ENCODE peak calls at places on chromosomes 2 and 18, in eight cellular contexts. D is BE2C; X is osteoblast; S is BJ; M is GM23248; H is left ventricle myocardium inferior; Z is sigmoid colon; C is CD4-positive, alpha-beta T cell. Y is an unnamed sample.

GRCh38 chr2:199463000-199463692 is 5.4 kb upstream of the SATB2 start:
- DNase-seq in D (peak; percentile 80), X (peak; percentile 99), S (no peak), M (peak; percentile 91), H (peak; percentile 60), Z (peak; percentile 70), C (no peak), Y (no peak)

GRCh38 chr2:63050186-63050915 is at the start of gene OTX1:
- DNase-seq in D (no peak), X (peak; percentile 96), S (no peak), M (peak; percentile 61), H (no peak), Z (peak; percentile 56), C (no peak), Y (no peak)

GRCh38 chr18:6255121-6255742 is 159.5 kb downstream of the L3MBTL4 start:
- DNase-seq in D (no peak), X (no peak), S (no peak), M (no peak), H (no peak), Z (no peak), C (no peak), Y (no peak)

GRCh38 chr2:238868067-238868524 is 20.2 kb downstream of the TWIST2 start:
- DNase-seq in D (no peak), X (peak; percentile 94), S (no peak), M (peak; percentile 90), H (no peak), Z (peak; percentile 71), C (no peak), Y (no peak)

GRCh38 chr2:46985512-46985911 is 69.9 kb upstream of the MCFD2 start:
- DNase-seq in D (no peak), X (peak; percentile 77), S (no peak), M (peak; percentile 79), H (no peak), Z (no peak), C (no peak), Y (no peak)

GRCh38 chr2:155100261-155100660 is 401.8 kb downstream of the KCNJ3 start:
- DNase-seq in D (no peak), X (no peak), S (no peak), M (no peak), H (no peak), Z (no peak), C (no peak), Y (no peak)

GRCh38 chr2:64823794-64824193 is 165.4 kb upstream of the SLC1A4 start:
- DNase-seq in D (no peak), X (no peak), S (no peak), M (no peak), H (no peak), Z (no peak), C (no peak), Y (no peak)

GRCh38 chr2:11656671-11657101 is 13.3 kb downstream of the NTSR2 start:
- DNase-seq in D (no peak), X (no peak), S (no peak), M (no peak), H (no peak), Z (peak; percentile 40), C (no peak), Y (no peak)

GRCh38 chr2:162072976-162073775 is 839 bp downstream of the DPP4 start:
- DNase-seq in D (no peak), X (peak; percentile 65), S (no peak), M (peak; percentile 50), H (peak; percentile 20), Z (peak; percentile 66), C (peak; percentile 7), Y (no peak)

GRCh38 chr2:34105015-34105767 is 506.1 kb upstream of the FAM98A start:
- DNase-seq in D (no peak), X (peak; percentile 42), S (peak; percentile 14), M (peak; percentile 88), H (no peak), Z (no peak), C (no peak), Y (no peak)

GRCh38 chr2:109256921-109257320 is 127.9 kb downstream of the SH3RF3 start:
- DNase-seq in D (no peak), X (no peak), S (no peak), M (peak; percentile 62), H (no peak), Z (peak; percentile 85), C (no peak), Y (no peak)

GRCh38 chr2:60309941-60310680 is 243.3 kb downstream of the BCL11A start:
- DNase-seq in D (no peak), X (no peak), S (no peak), M (no peak), H (no peak), Z (no peak), C (no peak), Y (no peak)

GRCh38 chr2:238116298-238117198 is 16.4 kb downstream of the ESPNL start:
- DNase-seq in D (peak; percentile 4), X (peak; percentile 75), S (no peak), M (no peak), H (peak; percentile 7), Z (no peak), C (peak; percentile 4), Y (no peak)

GRCh38 chr2:231887756-231888155 is 38.4 kb downstream of the NPPC start:
- DNase-seq in D (no peak), X (no peak), S (no peak), M (no peak), H (no peak), Z (no peak), C (no peak), Y (no peak)
- H3K27me3 ChIP-seq in D (no peaks in the 10 kb centered on the region), X (peaks cover 35% of the 10 kb centered on the region), S (peaks cover 23% of the 10 kb centered on the region), M (peaks cover 58% of the 10 kb centered on the region), H (peaks cover 76% of the 10 kb centered on the region), Z (peaks cover 14% of the 10 kb centered on the region), C (peaks cover 32% of the 10 kb centered on the region), Y (peaks cover 3% of the 10 kb centered on the region)

GRCh38 chr18:57440331-57441101 is 5.3 kb downstream of the ONECUT2 start:
- DNase-seq in D (no peak), X (peak; percentile 82), S (no peak), M (no peak), H (no peak), Z (no peak), C (no peak), Y (no peak)

GRCh38 chr18:57441395-57441794 is 6.2 kb downstream of the ONECUT2 start:
- DNase-seq in D (no peak), X (peak; percentile 93), S (no peak), M (peak; percentile 76), H (no peak), Z (no peak), C (no peak), Y (no peak)

GRCh38 chr18:57439617-57439975 is 4.4 kb downstream of the ONECUT2 start:
- DNase-seq in D (no peak), X (no peak), S (no peak), M (no peak), H (no peak), Z (no peak), C (no peak), Y (no peak)

GRCh38 chr18:57438669-57439616 is 3.8 kb downstream of the ONECUT2 start:
- DNase-seq in D (no peak), X (no peak), S (no peak), M (no peak), H (no peak), Z (no peak), C (no peak), Y (no peak)

DNA sequence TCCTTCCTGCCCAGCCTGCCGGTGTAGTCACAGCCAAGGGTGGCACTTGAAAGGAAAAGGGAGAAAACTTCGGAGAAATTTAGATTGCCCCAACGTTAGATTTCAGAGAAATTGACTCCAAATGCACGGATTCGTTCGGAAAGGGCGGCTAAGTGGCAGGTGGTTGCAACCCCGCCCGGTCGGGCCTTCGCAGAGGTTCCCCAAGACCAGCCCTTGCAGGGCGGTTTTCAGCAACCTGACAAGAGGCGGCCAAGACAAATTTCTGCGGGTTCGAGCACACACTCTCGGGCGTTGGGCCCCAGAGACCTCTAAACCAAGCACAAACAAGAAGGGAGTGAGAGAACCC is 4.8 kb downstream of the ONECUT2 start:
- DNase-seq in D (no peak), X (no peak), S (no peak), M (no peak), H (no peak), Z (no peak), C (no peak), Y (no peak)
- H3K27me3 ChIP-seq in D (no peaks in the 10 kb centered on the region), X (peaks cover 91% of the 10 kb centered on the region), S (peaks cover 57% of the 10 kb centered on the region), M (peaks cover 84% of the 10 kb centered on the region), H (peaks cover 97% of the 10 kb centered on the region), Z (peaks cover 84% of the 10 kb centered on the region), C (peaks cover 85% of the 10 kb centered on the region), Y (peaks cover 46% of the 10 kb centered on the region)

DNA sequence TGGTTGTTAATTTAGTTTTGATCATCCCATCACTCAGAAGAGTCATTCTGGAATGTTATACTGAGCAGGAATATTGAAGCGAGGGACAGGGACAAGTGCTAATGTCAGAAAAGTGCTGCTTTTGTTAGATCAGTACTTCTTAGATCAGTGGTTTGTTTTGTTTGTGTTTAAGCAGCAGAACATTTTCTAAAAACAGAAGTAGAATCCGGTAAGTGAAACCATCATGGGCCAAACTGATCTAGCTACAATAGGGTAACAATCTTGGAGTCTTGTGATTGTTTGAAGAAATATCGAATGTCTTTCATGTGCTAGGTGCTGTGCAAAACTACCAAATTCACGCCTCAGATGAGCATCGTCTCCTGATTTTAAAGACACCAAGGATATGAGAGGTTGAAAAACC is 45.1 kb upstream of the SEC11C start:
- DNase-seq in D (no peak), X (peak; percentile 47), S (no peak), M (no peak), H (no peak), Z (no peak), C (no peak), Y (no peak)
- H3K27me3 ChIP-seq in D (no peaks in the 10 kb centered on the region), X (peaks cover 42% of the 10 kb centered on the region), S (peaks cover 16% of the 10 kb centered on the region), M (peaks cover 48% of the 10 kb centered on the region), H (peaks cover 14% of the 10 kb centered on the region), Z (no peaks in the 10 kb centered on the region), C (peaks cover 10% of the 10 kb centered on the region), Y (no peaks in the 10 kb centered on the region)

DNA sequence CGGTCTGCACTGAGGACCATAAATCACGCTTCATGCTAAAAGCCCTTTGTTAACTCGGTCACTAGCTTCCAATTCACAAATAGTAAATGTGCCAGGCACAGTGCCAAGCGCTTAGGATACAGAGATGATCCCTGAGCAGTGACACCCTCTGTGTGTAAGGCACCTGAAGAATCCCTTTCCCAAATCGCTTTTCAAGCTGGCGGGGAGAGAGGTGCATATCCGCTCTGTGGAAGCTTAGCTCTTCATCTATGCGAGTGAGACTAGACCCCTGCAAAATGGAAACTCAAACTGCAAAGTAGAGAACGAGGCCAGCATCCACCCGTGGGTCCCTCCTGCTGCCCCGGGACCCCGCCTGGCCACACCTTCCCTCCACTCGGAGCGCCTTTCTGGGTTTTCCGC is 2.4 kb downstream of the PIEZO2 start:
- DNase-seq in D (no peak), X (no peak), S (no peak), M (no peak), H (no peak), Z (no peak), C (no peak), Y (no peak)
- H3K27me3 ChIP-seq in D (no peaks in the 10 kb centered on the region), X (peaks cover 65% of the 10 kb centered on the region), S (peaks cover 33% of the 10 kb centered on the region), M (peaks cover 49% of the 10 kb centered on the region), H (peaks cover 88% of the 10 kb centered on the region), Z (peaks cover 28% of the 10 kb centered on the region), C (peaks cover 35% of the 10 kb centered on the region), Y (no peaks in the 10 kb centered on the region)

DNA sequence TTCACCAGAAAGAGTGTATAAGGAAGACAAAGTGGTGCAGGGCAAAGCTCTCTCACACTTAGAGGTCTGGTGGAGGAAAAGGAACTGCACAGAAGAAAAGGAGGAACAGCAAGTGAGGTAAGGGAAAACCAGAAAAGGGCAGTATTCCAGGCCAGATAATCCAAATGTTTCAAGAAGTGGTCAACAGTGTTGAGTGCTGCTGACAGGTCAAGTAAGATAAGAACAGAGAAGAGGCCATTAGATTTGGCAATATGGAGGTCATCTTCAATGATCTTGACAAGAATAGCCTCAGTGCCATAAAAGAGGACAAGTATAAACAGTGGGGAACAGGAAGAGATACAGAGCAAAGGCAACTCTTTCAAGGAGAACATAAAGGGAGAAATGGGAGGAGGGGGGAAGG is 15.0 kb downstream of the ADD2 start:
- DNase-seq in D (no peak), X (no peak), S (no peak), M (no peak), H (no peak), Z (no peak), C (no peak), Y (no peak)
- H3K27me3 ChIP-seq in D (no peaks in the 10 kb centered on the region), X (peaks cover 9% of the 10 kb centered on the region), S (no peaks in the 10 kb centered on the region), M (peaks cover 37% of the 10 kb centered on the region), H (peaks cover 73% of the 10 kb centered on the region), Z (no peaks in the 10 kb centered on the region), C (no peaks in the 10 kb centered on the region), Y (peaks cover 4% of the 10 kb centered on the region)

Y was measured in CD8-positive, alpha-beta memory T cell.